ENCODE peak calls at places on chromosomes 4 and X, in six cellular contexts. J is breast epithelium; D is activated CD4-positive, alpha-beta T cell treated with anti-CD3 and anti-CD28 coated beads for 4 hours; W is NCI-H510A; L is skeletal muscle cell; Q is central memory CD4-positive, alpha-beta T cell. T is an unnamed sample.

GRCh38 chr4:4575284-4576211 is 33.7 kb upstream of the STX18 start:
- DNase-seq in J (no peak), D (peak; percentile 62), W (peak; percentile 56), L (no peak), Q (peak; percentile 66), T (peak; percentile 6)

GRCh38 chr4:184104419-184105101 is 113.1 kb downstream of the ENPP6 start:
- DNase-seq in J (no peak), D (no peak), W (no peak), L (no peak), Q (no peak), T (no peak)

GRCh38 chrX:116204947-116205346 is 34.4 kb downstream of the AGTR2 start:
- DNase-seq in J (no peak), D (no peak), W (no peak), L (no peak), Q (no peak), T (peak; percentile 4)

GRCh38 chrX:45508459-45508858 is 307.8 kb upstream of the DIPK2B start:
- DNase-seq in J (no peak), D (no peak), W (no peak), L (no peak), Q (no peak), T (no peak)

GRCh38 chr4:67616478-67616877 is 58.0 kb downstream of the STAP1 start:
- DNase-seq in J (no peak), D (no peak), W (no peak), L (no peak), Q (no peak), T (no peak)

GRCh38 chrX:2311483-2311882 is 189.3 kb downstream of the DHRSX start:
- DNase-seq in J (no peak), D (no peak), W (no peak), L (no peak), Q (no peak), T (no peak)

GRCh38 chr4:171342646-171343045 is 470.6 kb upstream of the GALNTL6 start:
- DNase-seq in J (no peak), D (no peak), W (no peak), L (no peak), Q (no peak), T (no peak)

GRCh38 chr4:118814901-118815300 is 21.0 kb downstream of the SEC24D start:
- DNase-seq in J (no peak), D (no peak), W (no peak), L (no peak), Q (no peak), T (no peak)

GRCh38 chr4:139403457-139403856 is 50.5 kb upstream of the RAB33B start:
- DNase-seq in J (no peak), D (no peak), W (no peak), L (no peak), Q (no peak), T (no peak)

GRCh38 chr4:155025762-155026457 is 182.5 kb upstream of the NPY2R start:
- DNase-seq in J (no peak), D (no peak), W (no peak), L (no peak), Q (no peak), T (peak; percentile 66)

GRCh38 chr4:7186081-7186480 is 6.3 kb upstream of the SORCS2 start:
- DNase-seq in J (no peak), D (no peak), W (no peak), L (no peak), Q (no peak), T (no peak)

GRCh38 chr4:48570646-48571220 is 80.7 kb downstream of the ZAR1 start:
- DNase-seq in J (no peak), D (no peak), W (no peak), L (peak; percentile 36), Q (no peak), T (peak; percentile 60)

GRCh38 chrX:115449742-115450141 is 111.2 kb upstream of the PLS3 start:
- DNase-seq in J (peak; percentile 18), D (no peak), W (no peak), L (peak; percentile 12), Q (no peak), T (no peak)

GRCh38 chr4:7778524-7779193 is 161.0 kb downstream of the AFAP1 start:
- DNase-seq in J (no peak), D (no peak), W (no peak), L (no peak), Q (no peak), T (no peak)

GRCh38 chrX:17323397-17323796 is 51.6 kb upstream of the NHS start:
- DNase-seq in J (no peak), D (no peak), W (no peak), L (no peak), Q (no peak), T (no peak)

GRCh38 chr4:106864231-106864630 is 171.9 kb downstream of the DKK2 start:
- DNase-seq in J (no peak), D (no peak), W (no peak), L (peak; percentile 83), Q (no peak), T (peak; percentile 75)

GRCh38 chr4:102687373-102687981 is 73.3 kb downstream of the MANBA start:
- DNase-seq in J (no peak), D (no peak), W (no peak), L (no peak), Q (no peak), T (peak; percentile 20)

GRCh38 chr4:5027366-5027765 is 8.1 kb upstream of the CYTL1 start:
- DNase-seq in J (no peak), D (no peak), W (no peak), L (no peak), Q (no peak), T (no peak)

GRCh38 chr4:100511906-100512305 is 5.9 kb downstream of the EMCN start:
- DNase-seq in J (no peak), D (no peak), W (no peak), L (no peak), Q (no peak), T (no peak)

GRCh38 chrX:54182194-54182863 is 725 bp downstream of the FAM120C start:
- DNase-seq in J (peak; percentile 37), D (peak; percentile 67), W (peak; percentile 32), L (no peak), Q (peak; percentile 57), T (no peak)

GRCh38 chr4:5365071-5366008 is 314.1 kb downstream of the STK32B start:
- DNase-seq in J (peak; percentile 21), D (no peak), W (no peak), L (peak; percentile 10), Q (no peak), T (peak; percentile 98)

GRCh38 chr4:168453146-168453545 is 27.1 kb downstream of the DDX60L start:
- DNase-seq in J (no peak), D (no peak), W (peak; percentile 9), L (no peak), Q (no peak), T (no peak)

GRCh38 chr4:69092190-69092589 is 4.1 kb upstream of the UGT2B7 start:
- DNase-seq in J (no peak), D (no peak), W (no peak), L (peak; percentile 49), Q (no peak), T (peak; percentile 52)

GRCh38 chrX:2903366-2903765 is 25.8 kb downstream of the ARSD start:
- DNase-seq in J (no peak), D (no peak), W (no peak), L (no peak), Q (no peak), T (no peak)

GRCh38 chr4:40739347-40739746 is 10.4 kb upstream of the NSUN7 start:
- DNase-seq in J (no peak), D (no peak), W (no peak), L (no peak), Q (no peak), T (no peak)

GRCh38 chr4:72919464-72919863 is 150.1 kb downstream of the COX18 start:
- DNase-seq in J (no peak), D (no peak), W (no peak), L (no peak), Q (no peak), T (no peak)

GRCh38 chr4:41212221-41213203 is 1.8 kb downstream of the APBB2 start:
- DNase-seq in J (peak; percentile 38), D (no peak), W (no peak), L (no peak), Q (no peak), T (peak; percentile 74)

GRCh38 chrX:48540015-48540350 is 469 bp downstream of the TBC1D25 start:
- DNase-seq in J (peak; percentile 35), D (peak; percentile 48), W (peak; percentile 24), L (no peak), Q (no peak), T (peak; percentile 12)

GRCh38 chrX:153643431-153644351 is 3.3 kb upstream of the DUSP9 start:
- DNase-seq in J (no peak), D (no peak), W (no peak), L (no peak), Q (no peak), T (no peak)

GRCh38 chrX:149372861-149373260 is 132.2 kb downstream of the IDS start:
- DNase-seq in J (no peak), D (no peak), W (no peak), L (no peak), Q (no peak), T (no peak)

GRCh38 chrX:150450519-150451177 is 87.5 kb downstream of the MAMLD1 start:
- DNase-seq in J (no peak), D (no peak), W (no peak), L (no peak), Q (peak; percentile 24), T (no peak)

GRCh38 chrX:3485727-3486126 is 139.3 kb upstream of the MXRA5 start:
- DNase-seq in J (no peak), D (no peak), W (no peak), L (no peak), Q (no peak), T (no peak)